ENCODE peak calls at places on chromosomes 2 and 18, in five cellular contexts. G, T, L, A and Z are unnamed samples.

GRCh38 chr2:37287966-37288365 is 36.7 kb downstream of the PRKD3 start:
- DNase-seq in T (no peak), G (no peak), A (peak; percentile 40), L (no peak), Z (no peak)

GRCh38 chr18:38826247-38826646 is 1260.6 kb upstream of the CELF4 start:
- DNase-seq in A (no peak), L (no peak), G (no peak), T (no peak), Z (no peak)

GRCh38 chr2:15058015-15058414 is 425.5 kb downstream of the LRATD1 start:
- DNase-seq in L (no peak), T (no peak), G (no peak), A (no peak), Z (no peak)

GRCh38 chr2:39724828-39725144 is 54.3 kb downstream of the THUMPD2 start:
- DNase-seq in A (no peak), L (no peak), T (no peak), G (no peak), Z (peak; percentile 35)

GRCh38 chr2:143841935-143842334 is 678.0 kb downstream of the ZEB2 start:
- DNase-seq in L (no peak), A (peak; percentile 4), T (no peak), G (no peak), Z (no peak)

GRCh38 chr2:11068856-11069526 is 86.3 kb upstream of the SLC66A3 start:
- DNase-seq in A (no peak), G (no peak), L (no peak), T (no peak), Z (no peak)

GRCh38 chr18:60064271-60064670 is 164.5 kb downstream of the PMAIP1 start:
- DNase-seq in L (no peak), G (no peak), T (no peak), A (no peak), Z (no peak)

GRCh38 chr2:48587560-48587959 is 30.1 kb upstream of the GTF2A1L start:
- DNase-seq in A (no peak), L (no peak), G (no peak), T (no peak), Z (no peak)

GRCh38 chr2:103003750-103004250 is 242.0 kb downstream of the TMEM182 start:
- DNase-seq in A (no peak), T (no peak), L (no peak), G (no peak), Z (no peak)

GRCh38 chr2:215083146-215083545 is 55.3 kb downstream of the ABCA12 start:
- DNase-seq in L (no peak), A (no peak), G (no peak), T (no peak), Z (no peak)

GRCh38 chr2:112053917-112054846 is 887 bp upstream of the TMEM87B start:
- DNase-seq in L (peak; percentile 97), A (peak; percentile 96), G (peak; percentile 96), T (peak; percentile 98), Z (peak; percentile 97)

GRCh38 chr18:48566588-48566987 is 27.8 kb downstream of the CTIF start:
- DNase-seq in L (no peak), G (no peak), T (no peak), A (no peak), Z (no peak)

GRCh38 chr2:213281156-213281555 is 3.1 kb upstream of the SPAG16 start:
- DNase-seq in G (no peak), T (no peak), L (no peak), A (no peak), Z (no peak)

GRCh38 chr2:72137498-72138010 is 10.1 kb downstream of the CYP26B1 start:
- DNase-seq in T (peak; percentile 87), L (no peak), G (peak; percentile 42), A (peak; percentile 64), Z (no peak)

GRCh38 chr18:56286775-56287174 is 351.6 kb downstream of the TXNL1 start:
- DNase-seq in G (no peak), A (no peak), T (no peak), L (no peak), Z (no peak)

GRCh38 chr2:3465328-3465727 is 54.0 kb downstream of the ADI1 start:
- DNase-seq in G (no peak), L (no peak), T (no peak), A (no peak), Z (no peak)

GRCh38 chr2:140949932-140950331 is 1180.9 kb downstream of the LRP1B start:
- DNase-seq in L (no peak), G (no peak), A (no peak), T (no peak), Z (no peak)

GRCh38 chr18:63109789-63110188 is 209.8 kb downstream of the BCL2 start:
- DNase-seq in T (no peak), G (no peak), A (no peak), L (no peak), Z (no peak)

GRCh38 chr2:45330617-45331016 is 280.4 kb downstream of the SRBD1 start:
- DNase-seq in A (peak; percentile 31), T (no peak), L (no peak), G (no peak), Z (no peak)

GRCh38 chr18:26461405-26461804 is 86.9 kb downstream of the KCTD1 start:
- DNase-seq in L (no peak), A (no peak), G (no peak), T (no peak), Z (no peak)

GRCh38 chr2:134490535-134490934 is 228.3 kb downstream of the TMEM163 start:
- DNase-seq in A (no peak), L (no peak), T (no peak), G (no peak), Z (no peak)

GRCh38 chr2:66696856-66697255 is 261.9 kb downstream of the MEIS1 start:
- DNase-seq in A (no peak), T (no peak), G (no peak), L (no peak), Z (no peak)

GRCh38 chr2:113283704-113284284 is 5.1 kb upstream of the PAX8 start:
- DNase-seq in A (peak; percentile 94), G (no peak), T (no peak), L (peak; percentile 50), Z (peak; percentile 52)

GRCh38 chr2:75018162-75018561 is 59.7 kb downstream of the POLE4 start:
- DNase-seq in T (no peak), L (no peak), A (no peak), G (no peak), Z (no peak)

GRCh38 chr2:161238559-161239415 is 69.4 kb upstream of the PSMD14 start:
- DNase-seq in A (peak; percentile 50), G (peak; percentile 65), L (no peak), T (peak; percentile 50), Z (peak; percentile 22)

GRCh38 chr18:74611791-74612190 is 14.1 kb downstream of the ZNF407 start:
- DNase-seq in T (no peak), L (no peak), A (no peak), G (no peak), Z (no peak)

GRCh38 chr2:195202163-195202845 is 454.7 kb upstream of the SLC39A10 start:
- DNase-seq in T (no peak), L (no peak), G (no peak), A (no peak), Z (no peak)

GRCh38 chr2:196681510-196681909 is 42.0 kb downstream of the CCDC150 start:
- DNase-seq in T (no peak), L (no peak), A (no peak), G (no peak), Z (no peak)

GRCh38 chr2:157056200-157056676 is 201.3 kb upstream of the GALNT5 start:
- DNase-seq in A (peak; percentile 68), T (no peak), L (no peak), G (no peak), Z (no peak)

GRCh38 chr2:157644776-157645175 is 16.1 kb upstream of the ACVR1C start:
- DNase-seq in L (no peak), T (no peak), A (no peak), G (no peak), Z (no peak)

GRCh38 chr2:199777315-199777714 is 73.7 kb downstream of the FTCDNL1 start:
- DNase-seq in G (no peak), L (no peak), A (no peak), T (no peak), Z (no peak)

GRCh38 chr2:199778655-199779054 is 72.3 kb downstream of the FTCDNL1 start:
- DNase-seq in G (no peak), A (no peak), T (no peak), L (no peak), Z (no peak)

GRCh38 chr2:199772693-199772976 is 78.4 kb downstream of the FTCDNL1 start:
- DNase-seq in L (no peak), A (no peak), G (no peak), T (no peak), Z (no peak)

GRCh38 chr2:199771948-199772692 is 78.9 kb downstream of the FTCDNL1 start:
- DNase-seq in A (no peak), L (no peak), T (no peak), G (no peak), Z (no peak)

GRCh38 chr2:199775297-199775696 is 75.7 kb downstream of the FTCDNL1 start:
- DNase-seq in T (no peak), G (no peak), L (no peak), A (no peak), Z (no peak)
- TF ChIP-seq CTCF in T (no peak), G (no peak), L (no peak), A (no peak), Z (no peak)

GRCh38 chr2:218659988-218660358 is 490 bp downstream of the BCS1L start:
- DNase-seq in G (no peak), L (no peak), A (no peak), T (no peak), Z (no peak)
- TF ChIP-seq CTCF in G (no peak), L (no peak), A (no peak), T (no peak), Z (no peak)

GRCh38 chr2:96548558-96549465 is 12.3 kb downstream of the ARID5A start:
- DNase-seq in T (no peak), G (no peak), A (no peak), L (no peak), Z (no peak)

GRCh38 chr2:96546321-96546720 is 9.8 kb downstream of the ARID5A start:
- DNase-seq in T (no peak), L (no peak), G (no peak), A (no peak), Z (no peak)

GRCh38 chr2:96546797-96547196 is 10.2 kb downstream of the ARID5A start:
- DNase-seq in A (no peak), L (no peak), T (no peak), G (no peak), Z (no peak)

GRCh38 chr2:96547203-96547641 is 10.7 kb downstream of the ARID5A start:
- DNase-seq in T (no peak), G (no peak), L (no peak), A (no peak), Z (no peak)

GRCh38 chr2:96547751-96548161 is 11.2 kb downstream of the ARID5A start:
- DNase-seq in L (no peak), G (no peak), A (no peak), T (no peak), Z (no peak)
- TF ChIP-seq CTCF in L (no peak), G (no peak), A (no peak), T (no peak), Z (no peak)

GRCh38 chr2:63432373-63432772 is 155.9 kb downstream of the WDPCP start:
- DNase-seq in A (no peak), T (no peak), G (no peak), L (no peak), Z (no peak)

GRCh38 chr2:63434024-63434423 is 154.3 kb downstream of the WDPCP start:
- DNase-seq in A (no peak), G (no peak), T (no peak), L (no peak), Z (no peak)

GRCh38 chr2:63436488-63436887 is 151.8 kb downstream of the WDPCP start:
- DNase-seq in A (no peak), L (no peak), T (no peak), G (no peak), Z (no peak)

GRCh38 chr2:63434597-63434996 is 153.7 kb downstream of the WDPCP start:
- DNase-seq in T (no peak), L (no peak), A (no peak), G (no peak), Z (no peak)

GRCh38 chr2:63435080-63435479 is 153.2 kb downstream of the WDPCP start:
- DNase-seq in L (no peak), T (no peak), A (no peak), G (no peak), Z (no peak)
- TF ChIP-seq CTCF in L (no peak), T (no peak), A (no peak), G (no peak), Z (no peak)